ENCODE peak calls at places on chromosome 16, in nine cellular contexts. One of them, this sample, is unnamed.

GRCh38 chr16:2960183-2961010 is 3.7 kb upstream of the KREMEN2 start:
- DNase-seq in AG09309: no peak
- DNase-seq in activated T-helper 2 cell treated with anti-CD3 and anti-CD28 coated beads, Interferon-gamma antibody, Interleukin-2, Interleukin-4, amounts not matched to agents 10 μg/mL and 5 μg/mL and 100 μg/mL, durations not matched to agents 14 hours and 24 hours and 36 hours: no peak
- DNase-seq in aorta: no peak
- DNase-seq in stimulated activated CD4-positive, alpha-beta T cell treated with anti-CD3 and anti-CD28 coated beads, Interleukin-1b, Interleukin-23, amount 100 ng/mL, for 24 hours: no peak
- DNase-seq in HFFc6: no peak
- DNase-seq in T-helper 17 cell: no peak
- DNase-seq in stimulated activated CD8-positive, alpha-beta memory T cell treated with anti-CD3 and anti-CD28 coated beads, Interleukin-4, amount 100 ng/mL, for 4 hours: no peak
- DNase-seq in amygdala: no peak
- DNase-seq in this sample: no peak

GRCh38 chr16:81478876-81479496 is 34.4 kb downstream of the CMIP start:
- DNase-seq in amygdala: no peak
- DNase-seq in stimulated activated CD8-positive, alpha-beta memory T cell treated with anti-CD3 and anti-CD28 coated beads, Interleukin-4, amount 100 ng/mL, for 4 hours: no peak
- DNase-seq in aorta: no peak
- DNase-seq in T-helper 17 cell: no peak
- DNase-seq in HFFc6: no peak
- DNase-seq in stimulated activated CD4-positive, alpha-beta T cell treated with anti-CD3 and anti-CD28 coated beads, Interleukin-1b, Interleukin-23, amount 100 ng/mL, for 24 hours: no peak
- DNase-seq in AG09309: no peak
- DNase-seq in activated T-helper 2 cell treated with anti-CD3 and anti-CD28 coated beads, Interferon-gamma antibody, Interleukin-2, Interleukin-4, amounts not matched to agents 10 μg/mL and 5 μg/mL and 100 μg/mL, durations not matched to agents 14 hours and 24 hours and 36 hours: no peak
- DNase-seq in this sample: peak; percentile 71

GRCh38 chr16:83826146-83826913 is 18.6 kb downstream of the HSBP1 start:
- DNase-seq in AG09309: peak; percentile 47
- DNase-seq in HFFc6: peak; percentile 83
- DNase-seq in stimulated activated CD8-positive, alpha-beta memory T cell treated with anti-CD3 and anti-CD28 coated beads, Interleukin-4, amount 100 ng/mL, for 4 hours: peak; percentile 77
- DNase-seq in aorta: peak; percentile 95
- DNase-seq in stimulated activated CD4-positive, alpha-beta T cell treated with anti-CD3 and anti-CD28 coated beads, Interleukin-1b, Interleukin-23, amount 100 ng/mL, for 24 hours: peak; percentile 62
- DNase-seq in T-helper 17 cell: peak; percentile 80
- DNase-seq in amygdala: peak; percentile 23
- DNase-seq in activated T-helper 2 cell treated with anti-CD3 and anti-CD28 coated beads, Interferon-gamma antibody, Interleukin-2, Interleukin-4, amounts not matched to agents 10 μg/mL and 5 μg/mL and 100 μg/mL, durations not matched to agents 14 hours and 24 hours and 36 hours: peak; percentile 72
- DNase-seq in this sample: peak; percentile 72

GRCh38 chr16:73663720-73664119 is 615.8 kb upstream of the ZFHX3 start:
- DNase-seq in HFFc6: no peak
- DNase-seq in aorta: no peak
- DNase-seq in stimulated activated CD8-positive, alpha-beta memory T cell treated with anti-CD3 and anti-CD28 coated beads, Interleukin-4, amount 100 ng/mL, for 4 hours: no peak
- DNase-seq in activated T-helper 2 cell treated with anti-CD3 and anti-CD28 coated beads, Interferon-gamma antibody, Interleukin-2, Interleukin-4, amounts not matched to agents 10 μg/mL and 5 μg/mL and 100 μg/mL, durations not matched to agents 14 hours and 24 hours and 36 hours: no peak
- DNase-seq in stimulated activated CD4-positive, alpha-beta T cell treated with anti-CD3 and anti-CD28 coated beads, Interleukin-1b, Interleukin-23, amount 100 ng/mL, for 24 hours: no peak
- DNase-seq in T-helper 17 cell: no peak
- DNase-seq in amygdala: no peak
- DNase-seq in AG09309: no peak
- DNase-seq in this sample: no peak

GRCh38 chr16:11534262-11534661 is 52.5 kb downstream of the LITAF start:
- DNase-seq in aorta: no peak
- DNase-seq in HFFc6: no peak
- DNase-seq in T-helper 17 cell: no peak
- DNase-seq in activated T-helper 2 cell treated with anti-CD3 and anti-CD28 coated beads, Interferon-gamma antibody, Interleukin-2, Interleukin-4, amounts not matched to agents 10 μg/mL and 5 μg/mL and 100 μg/mL, durations not matched to agents 14 hours and 24 hours and 36 hours: no peak
- DNase-seq in stimulated activated CD8-positive, alpha-beta memory T cell treated with anti-CD3 and anti-CD28 coated beads, Interleukin-4, amount 100 ng/mL, for 4 hours: no peak
- DNase-seq in AG09309: no peak
- DNase-seq in stimulated activated CD4-positive, alpha-beta T cell treated with anti-CD3 and anti-CD28 coated beads, Interleukin-1b, Interleukin-23, amount 100 ng/mL, for 24 hours: no peak
- DNase-seq in amygdala: no peak
- DNase-seq in this sample: no peak

GRCh38 chr16:47567321-47567720 is 106.2 kb downstream of the PHKB start:
- DNase-seq in activated T-helper 2 cell treated with anti-CD3 and anti-CD28 coated beads, Interferon-gamma antibody, Interleukin-2, Interleukin-4, amounts not matched to agents 10 μg/mL and 5 μg/mL and 100 μg/mL, durations not matched to agents 14 hours and 24 hours and 36 hours: no peak
- DNase-seq in aorta: no peak
- DNase-seq in T-helper 17 cell: no peak
- DNase-seq in stimulated activated CD8-positive, alpha-beta memory T cell treated with anti-CD3 and anti-CD28 coated beads, Interleukin-4, amount 100 ng/mL, for 4 hours: no peak
- DNase-seq in AG09309: no peak
- DNase-seq in stimulated activated CD4-positive, alpha-beta T cell treated with anti-CD3 and anti-CD28 coated beads, Interleukin-1b, Interleukin-23, amount 100 ng/mL, for 24 hours: no peak
- DNase-seq in HFFc6: no peak
- DNase-seq in amygdala: no peak
- DNase-seq in this sample: no peak

GRCh38 chr16:90001761-90002503 is 17.3 kb downstream of the DBNDD1 start:
- DNase-seq in stimulated activated CD8-positive, alpha-beta memory T cell treated with anti-CD3 and anti-CD28 coated beads, Interleukin-4, amount 100 ng/mL, for 4 hours: no peak
- DNase-seq in amygdala: no peak
- DNase-seq in HFFc6: no peak
- DNase-seq in AG09309: no peak
- DNase-seq in aorta: no peak
- DNase-seq in stimulated activated CD4-positive, alpha-beta T cell treated with anti-CD3 and anti-CD28 coated beads, Interleukin-1b, Interleukin-23, amount 100 ng/mL, for 24 hours: no peak
- DNase-seq in activated T-helper 2 cell treated with anti-CD3 and anti-CD28 coated beads, Interferon-gamma antibody, Interleukin-2, Interleukin-4, amounts not matched to agents 10 μg/mL and 5 μg/mL and 100 μg/mL, durations not matched to agents 14 hours and 24 hours and 36 hours: no peak
- DNase-seq in T-helper 17 cell: no peak
- DNase-seq in this sample: no peak

GRCh38 chr16:87507351-87508069 is 14.7 kb upstream of the ZCCHC14 start:
- DNase-seq in stimulated activated CD4-positive, alpha-beta T cell treated with anti-CD3 and anti-CD28 coated beads, Interleukin-1b, Interleukin-23, amount 100 ng/mL, for 24 hours: no peak
- DNase-seq in AG09309: no peak
- DNase-seq in stimulated activated CD8-positive, alpha-beta memory T cell treated with anti-CD3 and anti-CD28 coated beads, Interleukin-4, amount 100 ng/mL, for 4 hours: no peak
- DNase-seq in activated T-helper 2 cell treated with anti-CD3 and anti-CD28 coated beads, Interferon-gamma antibody, Interleukin-2, Interleukin-4, amounts not matched to agents 10 μg/mL and 5 μg/mL and 100 μg/mL, durations not matched to agents 14 hours and 24 hours and 36 hours: no peak
- DNase-seq in amygdala: no peak
- DNase-seq in aorta: no peak
- DNase-seq in HFFc6: no peak
- DNase-seq in T-helper 17 cell: no peak
- DNase-seq in this sample: no peak

GRCh38 chr16:89103156-89103555 is 9.5 kb downstream of the ACSF3 start:
- DNase-seq in AG09309: no peak
- DNase-seq in T-helper 17 cell: no peak
- DNase-seq in stimulated activated CD8-positive, alpha-beta memory T cell treated with anti-CD3 and anti-CD28 coated beads, Interleukin-4, amount 100 ng/mL, for 4 hours: no peak
- DNase-seq in amygdala: no peak
- DNase-seq in stimulated activated CD4-positive, alpha-beta T cell treated with anti-CD3 and anti-CD28 coated beads, Interleukin-1b, Interleukin-23, amount 100 ng/mL, for 24 hours: no peak
- DNase-seq in activated T-helper 2 cell treated with anti-CD3 and anti-CD28 coated beads, Interferon-gamma antibody, Interleukin-2, Interleukin-4, amounts not matched to agents 10 μg/mL and 5 μg/mL and 100 μg/mL, durations not matched to agents 14 hours and 24 hours and 36 hours: no peak
- DNase-seq in HFFc6: no peak
- DNase-seq in aorta: no peak
- DNase-seq in this sample: peak; percentile 87

GRCh38 chr16:8108991-8109509 is 481.3 kb downstream of the TMEM114 start:
- DNase-seq in amygdala: no peak
- DNase-seq in AG09309: no peak
- DNase-seq in aorta: no peak
- DNase-seq in T-helper 17 cell: no peak
- DNase-seq in HFFc6: no peak
- DNase-seq in activated T-helper 2 cell treated with anti-CD3 and anti-CD28 coated beads, Interferon-gamma antibody, Interleukin-2, Interleukin-4, amounts not matched to agents 10 μg/mL and 5 μg/mL and 100 μg/mL, durations not matched to agents 14 hours and 24 hours and 36 hours: no peak
- DNase-seq in stimulated activated CD4-positive, alpha-beta T cell treated with anti-CD3 and anti-CD28 coated beads, Interleukin-1b, Interleukin-23, amount 100 ng/mL, for 24 hours: no peak
- DNase-seq in stimulated activated CD8-positive, alpha-beta memory T cell treated with anti-CD3 and anti-CD28 coated beads, Interleukin-4, amount 100 ng/mL, for 4 hours: no peak
- DNase-seq in this sample: no peak

GRCh38 chr16:87790278-87791023 is 24.7 kb upstream of the KLHDC4 start:
- DNase-seq in activated T-helper 2 cell treated with anti-CD3 and anti-CD28 coated beads, Interferon-gamma antibody, Interleukin-2, Interleukin-4, amounts not matched to agents 10 μg/mL and 5 μg/mL and 100 μg/mL, durations not matched to agents 14 hours and 24 hours and 36 hours: no peak
- DNase-seq in stimulated activated CD4-positive, alpha-beta T cell treated with anti-CD3 and anti-CD28 coated beads, Interleukin-1b, Interleukin-23, amount 100 ng/mL, for 24 hours: no peak
- DNase-seq in AG09309: no peak
- DNase-seq in T-helper 17 cell: no peak
- DNase-seq in aorta: no peak
- DNase-seq in stimulated activated CD8-positive, alpha-beta memory T cell treated with anti-CD3 and anti-CD28 coated beads, Interleukin-4, amount 100 ng/mL, for 4 hours: no peak
- DNase-seq in amygdala: no peak
- DNase-seq in HFFc6: no peak
- DNase-seq in this sample: no peak

GRCh38 chr16:70573451-70574121 is 50.0 kb downstream of the SF3B3 start:
- DNase-seq in T-helper 17 cell: no peak
- DNase-seq in amygdala: no peak
- DNase-seq in stimulated activated CD8-positive, alpha-beta memory T cell treated with anti-CD3 and anti-CD28 coated beads, Interleukin-4, amount 100 ng/mL, for 4 hours: no peak
- DNase-seq in stimulated activated CD4-positive, alpha-beta T cell treated with anti-CD3 and anti-CD28 coated beads, Interleukin-1b, Interleukin-23, amount 100 ng/mL, for 24 hours: no peak
- DNase-seq in AG09309: peak; percentile 74
- DNase-seq in activated T-helper 2 cell treated with anti-CD3 and anti-CD28 coated beads, Interferon-gamma antibody, Interleukin-2, Interleukin-4, amounts not matched to agents 10 μg/mL and 5 μg/mL and 100 μg/mL, durations not matched to agents 14 hours and 24 hours and 36 hours: no peak
- DNase-seq in HFFc6: peak; percentile 80
- DNase-seq in aorta: no peak
- DNase-seq in this sample: no peak

GRCh38 chr16:84266451-84266850 is 26.6 kb upstream of the KCNG4 start:
- DNase-seq in T-helper 17 cell: no peak
- DNase-seq in AG09309: no peak
- DNase-seq in amygdala: peak; percentile 14
- DNase-seq in stimulated activated CD4-positive, alpha-beta T cell treated with anti-CD3 and anti-CD28 coated beads, Interleukin-1b, Interleukin-23, amount 100 ng/mL, for 24 hours: no peak
- DNase-seq in HFFc6: peak; percentile 64
- DNase-seq in activated T-helper 2 cell treated with anti-CD3 and anti-CD28 coated beads, Interferon-gamma antibody, Interleukin-2, Interleukin-4, amounts not matched to agents 10 μg/mL and 5 μg/mL and 100 μg/mL, durations not matched to agents 14 hours and 24 hours and 36 hours: peak; percentile 9
- DNase-seq in stimulated activated CD8-positive, alpha-beta memory T cell treated with anti-CD3 and anti-CD28 coated beads, Interleukin-4, amount 100 ng/mL, for 4 hours: no peak
- DNase-seq in aorta: no peak
- DNase-seq in this sample: peak; percentile 53

GRCh38 chr16:47461598-47462266 is 601 bp downstream of the PHKB start:
- DNase-seq in stimulated activated CD4-positive, alpha-beta T cell treated with anti-CD3 and anti-CD28 coated beads, Interleukin-1b, Interleukin-23, amount 100 ng/mL, for 24 hours: no peak
- DNase-seq in T-helper 17 cell: no peak
- DNase-seq in stimulated activated CD8-positive, alpha-beta memory T cell treated with anti-CD3 and anti-CD28 coated beads, Interleukin-4, amount 100 ng/mL, for 4 hours: no peak
- DNase-seq in amygdala: no peak
- DNase-seq in HFFc6: peak; percentile 31
- DNase-seq in activated T-helper 2 cell treated with anti-CD3 and anti-CD28 coated beads, Interferon-gamma antibody, Interleukin-2, Interleukin-4, amounts not matched to agents 10 μg/mL and 5 μg/mL and 100 μg/mL, durations not matched to agents 14 hours and 24 hours and 36 hours: no peak
- DNase-seq in aorta: no peak
- DNase-seq in AG09309: no peak
- DNase-seq in this sample: peak; percentile 51

GRCh38 chr16:11627822-11628457 is 40.3 kb upstream of the SNN start:
- DNase-seq in stimulated activated CD8-positive, alpha-beta memory T cell treated with anti-CD3 and anti-CD28 coated beads, Interleukin-4, amount 100 ng/mL, for 4 hours: no peak
- DNase-seq in HFFc6: peak; percentile 69
- DNase-seq in activated T-helper 2 cell treated with anti-CD3 and anti-CD28 coated beads, Interferon-gamma antibody, Interleukin-2, Interleukin-4, amounts not matched to agents 10 μg/mL and 5 μg/mL and 100 μg/mL, durations not matched to agents 14 hours and 24 hours and 36 hours: no peak
- DNase-seq in stimulated activated CD4-positive, alpha-beta T cell treated with anti-CD3 and anti-CD28 coated beads, Interleukin-1b, Interleukin-23, amount 100 ng/mL, for 24 hours: no peak
- DNase-seq in T-helper 17 cell: no peak
- DNase-seq in aorta: no peak
- DNase-seq in AG09309: peak; percentile 57
- DNase-seq in amygdala: no peak
- DNase-seq in this sample: no peak

GRCh38 chr16:85641305-85641704 is 28.2 kb downstream of the GSE1 start:
- DNase-seq in amygdala: no peak
- DNase-seq in activated T-helper 2 cell treated with anti-CD3 and anti-CD28 coated beads, Interferon-gamma antibody, Interleukin-2, Interleukin-4, amounts not matched to agents 10 μg/mL and 5 μg/mL and 100 μg/mL, durations not matched to agents 14 hours and 24 hours and 36 hours: no peak
- DNase-seq in HFFc6: no peak
- DNase-seq in T-helper 17 cell: no peak
- DNase-seq in AG09309: no peak
- DNase-seq in stimulated activated CD8-positive, alpha-beta memory T cell treated with anti-CD3 and anti-CD28 coated beads, Interleukin-4, amount 100 ng/mL, for 4 hours: no peak
- DNase-seq in stimulated activated CD4-positive, alpha-beta T cell treated with anti-CD3 and anti-CD28 coated beads, Interleukin-1b, Interleukin-23, amount 100 ng/mL, for 24 hours: no peak
- DNase-seq in aorta: no peak
- DNase-seq in this sample: no peak

GRCh38 chr16:48365030-48365600 is 20.1 kb downstream of the SIAH1 start:
- DNase-seq in stimulated activated CD8-positive, alpha-beta memory T cell treated with anti-CD3 and anti-CD28 coated beads, Interleukin-4, amount 100 ng/mL, for 4 hours: no peak
- DNase-seq in HFFc6: no peak
- DNase-seq in T-helper 17 cell: no peak
- DNase-seq in amygdala: no peak
- DNase-seq in AG09309: no peak
- DNase-seq in aorta: no peak
- DNase-seq in stimulated activated CD4-positive, alpha-beta T cell treated with anti-CD3 and anti-CD28 coated beads, Interleukin-1b, Interleukin-23, amount 100 ng/mL, for 24 hours: no peak
- DNase-seq in activated T-helper 2 cell treated with anti-CD3 and anti-CD28 coated beads, Interferon-gamma antibody, Interleukin-2, Interleukin-4, amounts not matched to agents 10 μg/mL and 5 μg/mL and 100 μg/mL, durations not matched to agents 14 hours and 24 hours and 36 hours: no peak
- DNase-seq in this sample: peak; percentile 40

GRCh38 chr16:67767953-67768352 is 38.4 kb downstream of the RANBP10 start:
- DNase-seq in amygdala: no peak
- DNase-seq in aorta: no peak
- DNase-seq in stimulated activated CD8-positive, alpha-beta memory T cell treated with anti-CD3 and anti-CD28 coated beads, Interleukin-4, amount 100 ng/mL, for 4 hours: no peak
- DNase-seq in HFFc6: peak; percentile 60
- DNase-seq in AG09309: peak; percentile 32
- DNase-seq in activated T-helper 2 cell treated with anti-CD3 and anti-CD28 coated beads, Interferon-gamma antibody, Interleukin-2, Interleukin-4, amounts not matched to agents 10 μg/mL and 5 μg/mL and 100 μg/mL, durations not matched to agents 14 hours and 24 hours and 36 hours: no peak
- DNase-seq in T-helper 17 cell: no peak
- DNase-seq in stimulated activated CD4-positive, alpha-beta T cell treated with anti-CD3 and anti-CD28 coated beads, Interleukin-1b, Interleukin-23, amount 100 ng/mL, for 24 hours: no peak
- DNase-seq in this sample: no peak

GRCh38 chr16:68356249-68356918 is 45.6 kb downstream of the PRMT7 start:
- DNase-seq in stimulated activated CD8-positive, alpha-beta memory T cell treated with anti-CD3 and anti-CD28 coated beads, Interleukin-4, amount 100 ng/mL, for 4 hours: no peak
- DNase-seq in T-helper 17 cell: peak; percentile 51
- DNase-seq in AG09309: no peak
- DNase-seq in HFFc6: no peak
- DNase-seq in aorta: no peak
- DNase-seq in amygdala: no peak
- DNase-seq in stimulated activated CD4-positive, alpha-beta T cell treated with anti-CD3 and anti-CD28 coated beads, Interleukin-1b, Interleukin-23, amount 100 ng/mL, for 24 hours: peak; percentile 36
- DNase-seq in activated T-helper 2 cell treated with anti-CD3 and anti-CD28 coated beads, Interferon-gamma antibody, Interleukin-2, Interleukin-4, amounts not matched to agents 10 μg/mL and 5 μg/mL and 100 μg/mL, durations not matched to agents 14 hours and 24 hours and 36 hours: peak; percentile 72
- DNase-seq in this sample: peak; percentile 45

GRCh38 chr16:90020838-90021382 is 1.7 kb upstream of the DBNDD1 start:
- DNase-seq in stimulated activated CD8-positive, alpha-beta memory T cell treated with anti-CD3 and anti-CD28 coated beads, Interleukin-4, amount 100 ng/mL, for 4 hours: no peak
- DNase-seq in HFFc6: peak; percentile 52
- DNase-seq in amygdala: no peak
- DNase-seq in stimulated activated CD4-positive, alpha-beta T cell treated with anti-CD3 and anti-CD28 coated beads, Interleukin-1b, Interleukin-23, amount 100 ng/mL, for 24 hours: no peak
- DNase-seq in T-helper 17 cell: no peak
- DNase-seq in aorta: no peak
- DNase-seq in activated T-helper 2 cell treated with anti-CD3 and anti-CD28 coated beads, Interferon-gamma antibody, Interleukin-2, Interleukin-4, amounts not matched to agents 10 μg/mL and 5 μg/mL and 100 μg/mL, durations not matched to agents 14 hours and 24 hours and 36 hours: no peak
- DNase-seq in AG09309: no peak
- DNase-seq in this sample: no peak

GRCh38 chr16:16004314-16004749 is 54.9 kb downstream of the ABCC1 start:
- DNase-seq in HFFc6: peak; percentile 79
- DNase-seq in stimulated activated CD4-positive, alpha-beta T cell treated with anti-CD3 and anti-CD28 coated beads, Interleukin-1b, Interleukin-23, amount 100 ng/mL, for 24 hours: no peak
- DNase-seq in activated T-helper 2 cell treated with anti-CD3 and anti-CD28 coated beads, Interferon-gamma antibody, Interleukin-2, Interleukin-4, amounts not matched to agents 10 μg/mL and 5 μg/mL and 100 μg/mL, durations not matched to agents 14 hours and 24 hours and 36 hours: no peak
- DNase-seq in stimulated activated CD8-positive, alpha-beta memory T cell treated with anti-CD3 and anti-CD28 coated beads, Interleukin-4, amount 100 ng/mL, for 4 hours: no peak
- DNase-seq in AG09309: no peak
- DNase-seq in aorta: no peak
- DNase-seq in amygdala: no peak
- DNase-seq in T-helper 17 cell: no peak
- DNase-seq in this sample: no peak

GRCh38 chr16:66960270-66960669 is 796 bp upstream of the CES3 start:
- DNase-seq in stimulated activated CD8-positive, alpha-beta memory T cell treated with anti-CD3 and anti-CD28 coated beads, Interleukin-4, amount 100 ng/mL, for 4 hours: no peak
- DNase-seq in T-helper 17 cell: no peak
- DNase-seq in amygdala: no peak
- DNase-seq in aorta: no peak
- DNase-seq in HFFc6: no peak
- DNase-seq in activated T-helper 2 cell treated with anti-CD3 and anti-CD28 coated beads, Interferon-gamma antibody, Interleukin-2, Interleukin-4, amounts not matched to agents 10 μg/mL and 5 μg/mL and 100 μg/mL, durations not matched to agents 14 hours and 24 hours and 36 hours: no peak
- DNase-seq in stimulated activated CD4-positive, alpha-beta T cell treated with anti-CD3 and anti-CD28 coated beads, Interleukin-1b, Interleukin-23, amount 100 ng/mL, for 24 hours: no peak
- DNase-seq in AG09309: no peak
- DNase-seq in this sample: no peak

GRCh38 chr16:66830422-66831404 is at the start of gene NAE1:
- DNase-seq in HFFc6: peak; percentile 63
- DNase-seq in T-helper 17 cell: peak; percentile 90
- DNase-seq in stimulated activated CD4-positive, alpha-beta T cell treated with anti-CD3 and anti-CD28 coated beads, Interleukin-1b, Interleukin-23, amount 100 ng/mL, for 24 hours: peak; percentile 80
- DNase-seq in aorta: peak; percentile 96
- DNase-seq in stimulated activated CD8-positive, alpha-beta memory T cell treated with anti-CD3 and anti-CD28 coated beads, Interleukin-4, amount 100 ng/mL, for 4 hours: peak; percentile 76
- DNase-seq in AG09309: peak; percentile 27
- DNase-seq in amygdala: peak; percentile 56
- DNase-seq in activated T-helper 2 cell treated with anti-CD3 and anti-CD28 coated beads, Interferon-gamma antibody, Interleukin-2, Interleukin-4, amounts not matched to agents 10 μg/mL and 5 μg/mL and 100 μg/mL, durations not matched to agents 14 hours and 24 hours and 36 hours: peak; percentile 89
- DNase-seq in this sample: peak; percentile 88

GRCh38 chr16:2529061-2529931 is 1.9 kb downstream of the CEMP1 start:
- DNase-seq in aorta: no peak
- DNase-seq in T-helper 17 cell: no peak
- DNase-seq in activated T-helper 2 cell treated with anti-CD3 and anti-CD28 coated beads, Interferon-gamma antibody, Interleukin-2, Interleukin-4, amounts not matched to agents 10 μg/mL and 5 μg/mL and 100 μg/mL, durations not matched to agents 14 hours and 24 hours and 36 hours: no peak
- DNase-seq in amygdala: no peak
- DNase-seq in stimulated activated CD4-positive, alpha-beta T cell treated with anti-CD3 and anti-CD28 coated beads, Interleukin-1b, Interleukin-23, amount 100 ng/mL, for 24 hours: no peak
- DNase-seq in AG09309: no peak
- DNase-seq in HFFc6: no peak
- DNase-seq in stimulated activated CD8-positive, alpha-beta memory T cell treated with anti-CD3 and anti-CD28 coated beads, Interleukin-4, amount 100 ng/mL, for 4 hours: no peak
- DNase-seq in this sample: no peak

GRCh38 chr16:55439101-55439690 is 39.8 kb upstream of the MMP2 start:
- DNase-seq in activated T-helper 2 cell treated with anti-CD3 and anti-CD28 coated beads, Interferon-gamma antibody, Interleukin-2, Interleukin-4, amounts not matched to agents 10 μg/mL and 5 μg/mL and 100 μg/mL, durations not matched to agents 14 hours and 24 hours and 36 hours: no peak
- DNase-seq in HFFc6: no peak
- DNase-seq in stimulated activated CD8-positive, alpha-beta memory T cell treated with anti-CD3 and anti-CD28 coated beads, Interleukin-4, amount 100 ng/mL, for 4 hours: no peak
- DNase-seq in amygdala: no peak
- DNase-seq in T-helper 17 cell: no peak
- DNase-seq in stimulated activated CD4-positive, alpha-beta T cell treated with anti-CD3 and anti-CD28 coated beads, Interleukin-1b, Interleukin-23, amount 100 ng/mL, for 24 hours: no peak
- DNase-seq in aorta: no peak
- DNase-seq in AG09309: peak; percentile 35
- DNase-seq in this sample: no peak

GRCh38 chr16:13873835-13874438 is 46.0 kb upstream of the ERCC4 start:
- DNase-seq in activated T-helper 2 cell treated with anti-CD3 and anti-CD28 coated beads, Interferon-gamma antibody, Interleukin-2, Interleukin-4, amounts not matched to agents 10 μg/mL and 5 μg/mL and 100 μg/mL, durations not matched to agents 14 hours and 24 hours and 36 hours: no peak
- DNase-seq in amygdala: no peak
- DNase-seq in HFFc6: no peak
- DNase-seq in aorta: no peak
- DNase-seq in stimulated activated CD4-positive, alpha-beta T cell treated with anti-CD3 and anti-CD28 coated beads, Interleukin-1b, Interleukin-23, amount 100 ng/mL, for 24 hours: no peak
- DNase-seq in T-helper 17 cell: no peak
- DNase-seq in AG09309: no peak
- DNase-seq in stimulated activated CD8-positive, alpha-beta memory T cell treated with anti-CD3 and anti-CD28 coated beads, Interleukin-4, amount 100 ng/mL, for 4 hours: no peak
- DNase-seq in this sample: no peak

GRCh38 chr16:30692381-30693074 is 6.4 kb upstream of the SRCAP start:
- DNase-seq in AG09309: no peak
- DNase-seq in amygdala: no peak
- DNase-seq in aorta: no peak
- DNase-seq in stimulated activated CD8-positive, alpha-beta memory T cell treated with anti-CD3 and anti-CD28 coated beads, Interleukin-4, amount 100 ng/mL, for 4 hours: no peak
- DNase-seq in HFFc6: no peak
- DNase-seq in T-helper 17 cell: no peak
- DNase-seq in stimulated activated CD4-positive, alpha-beta T cell treated with anti-CD3 and anti-CD28 coated beads, Interleukin-1b, Interleukin-23, amount 100 ng/mL, for 24 hours: no peak
- DNase-seq in activated T-helper 2 cell treated with anti-CD3 and anti-CD28 coated beads, Interferon-gamma antibody, Interleukin-2, Interleukin-4, amounts not matched to agents 10 μg/mL and 5 μg/mL and 100 μg/mL, durations not matched to agents 14 hours and 24 hours and 36 hours: no peak
- DNase-seq in this sample: no peak

GRCh38 chr16:17224859-17225258 is 245.9 kb downstream of the XYLT1 start:
- DNase-seq in HFFc6: peak; percentile 57
- DNase-seq in AG09309: peak; percentile 72
- DNase-seq in amygdala: no peak
- DNase-seq in stimulated activated CD8-positive, alpha-beta memory T cell treated with anti-CD3 and anti-CD28 coated beads, Interleukin-4, amount 100 ng/mL, for 4 hours: no peak
- DNase-seq in T-helper 17 cell: no peak
- DNase-seq in stimulated activated CD4-positive, alpha-beta T cell treated with anti-CD3 and anti-CD28 coated beads, Interleukin-1b, Interleukin-23, amount 100 ng/mL, for 24 hours: no peak
- DNase-seq in activated T-helper 2 cell treated with anti-CD3 and anti-CD28 coated beads, Interferon-gamma antibody, Interleukin-2, Interleukin-4, amounts not matched to agents 10 μg/mL and 5 μg/mL and 100 μg/mL, durations not matched to agents 14 hours and 24 hours and 36 hours: no peak
- DNase-seq in aorta: no peak
- DNase-seq in this sample: peak; percentile 50

GRCh38 chr16:84177740-84178070 is 9.2 kb downstream of the TAF1C start:
- DNase-seq in stimulated activated CD8-positive, alpha-beta memory T cell treated with anti-CD3 and anti-CD28 coated beads, Interleukin-4, amount 100 ng/mL, for 4 hours: no peak
- DNase-seq in aorta: no peak
- DNase-seq in AG09309: peak; percentile 7
- DNase-seq in T-helper 17 cell: no peak
- DNase-seq in HFFc6: peak; percentile 36
- DNase-seq in stimulated activated CD4-positive, alpha-beta T cell treated with anti-CD3 and anti-CD28 coated beads, Interleukin-1b, Interleukin-23, amount 100 ng/mL, for 24 hours: no peak
- DNase-seq in activated T-helper 2 cell treated with anti-CD3 and anti-CD28 coated beads, Interferon-gamma antibody, Interleukin-2, Interleukin-4, amounts not matched to agents 10 μg/mL and 5 μg/mL and 100 μg/mL, durations not matched to agents 14 hours and 24 hours and 36 hours: no peak
- DNase-seq in amygdala: no peak
- DNase-seq in this sample: no peak

GRCh38 chr16:59632266-59632855 is 898.2 kb upstream of the GOT2 start:
- DNase-seq in T-helper 17 cell: no peak
- DNase-seq in stimulated activated CD8-positive, alpha-beta memory T cell treated with anti-CD3 and anti-CD28 coated beads, Interleukin-4, amount 100 ng/mL, for 4 hours: no peak
- DNase-seq in amygdala: no peak
- DNase-seq in activated T-helper 2 cell treated with anti-CD3 and anti-CD28 coated beads, Interferon-gamma antibody, Interleukin-2, Interleukin-4, amounts not matched to agents 10 μg/mL and 5 μg/mL and 100 μg/mL, durations not matched to agents 14 hours and 24 hours and 36 hours: no peak
- DNase-seq in stimulated activated CD4-positive, alpha-beta T cell treated with anti-CD3 and anti-CD28 coated beads, Interleukin-1b, Interleukin-23, amount 100 ng/mL, for 24 hours: no peak
- DNase-seq in AG09309: no peak
- DNase-seq in aorta: no peak
- DNase-seq in HFFc6: peak; percentile 57
- DNase-seq in this sample: no peak

GRCh38 chr16:27315333-27316037 is 1.7 kb downstream of the IL4R start:
- DNase-seq in aorta: peak; percentile 82
- DNase-seq in activated T-helper 2 cell treated with anti-CD3 and anti-CD28 coated beads, Interferon-gamma antibody, Interleukin-2, Interleukin-4, amounts not matched to agents 10 μg/mL and 5 μg/mL and 100 μg/mL, durations not matched to agents 14 hours and 24 hours and 36 hours: peak; percentile 64
- DNase-seq in stimulated activated CD4-positive, alpha-beta T cell treated with anti-CD3 and anti-CD28 coated beads, Interleukin-1b, Interleukin-23, amount 100 ng/mL, for 24 hours: peak; percentile 30
- DNase-seq in stimulated activated CD8-positive, alpha-beta memory T cell treated with anti-CD3 and anti-CD28 coated beads, Interleukin-4, amount 100 ng/mL, for 4 hours: no peak
- DNase-seq in amygdala: no peak
- DNase-seq in HFFc6: peak; percentile 55
- DNase-seq in T-helper 17 cell: peak; percentile 27
- DNase-seq in AG09309: peak; percentile 39
- DNase-seq in this sample: peak; percentile 57

This sample was measured in colonic mucosa.